ENCODE peak calls at places on chromosomes 4 and X, in four cellular contexts. One of them, this sample, is unnamed.

GRCh38 chr4:130080872-130081451 is 985.0 kb downstream of the C4orf33 start:
- DNase-seq in GM13976: no peak
- DNase-seq in epithelial cell of esophagus: peak; percentile 53
- DNase-seq in AG04449: no peak
- DNase-seq in this sample: no peak

GRCh38 chrX:14497184-14497666 is 32.1 kb upstream of the GLRA2 start:
- DNase-seq in GM13976: peak; percentile 3
- DNase-seq in epithelial cell of esophagus: no peak
- DNase-seq in AG04449: no peak
- DNase-seq in this sample: no peak

GRCh38 chr4:10171055-10171454 is 54.5 kb upstream of the WDR1 start:
- DNase-seq in GM13976: no peak
- DNase-seq in epithelial cell of esophagus: peak; percentile 30
- DNase-seq in AG04449: no peak
- DNase-seq in this sample: no peak

GRCh38 chr4:107519057-107519456 is 201.0 kb downstream of the PAPSS1 start:
- DNase-seq in GM13976: no peak
- DNase-seq in epithelial cell of esophagus: peak; percentile 58
- DNase-seq in AG04449: no peak
- DNase-seq in this sample: peak; percentile 5

GRCh38 chr4:4395849-4396627 is 9.1 kb downstream of the NSG1 start:
- DNase-seq in GM13976: peak; percentile 59
- DNase-seq in epithelial cell of esophagus: no peak
- DNase-seq in AG04449: no peak
- DNase-seq in this sample: no peak

GRCh38 chr4:21790437-21791029 is 158.0 kb downstream of the KCNIP4 start:
- DNase-seq in GM13976: no peak
- DNase-seq in epithelial cell of esophagus: peak; percentile 50
- DNase-seq in AG04449: no peak
- DNase-seq in this sample: no peak

GRCh38 chr4:106238819-106239420 is 77.1 kb downstream of the TBCK start:
- DNase-seq in GM13976: no peak
- DNase-seq in epithelial cell of esophagus: peak; percentile 62
- DNase-seq in AG04449: no peak
- DNase-seq in this sample: peak; percentile 2

GRCh38 chr4:36687681-36688080 is 406.3 kb downstream of the DTHD1 start:
- DNase-seq in GM13976: no peak
- DNase-seq in epithelial cell of esophagus: no peak
- DNase-seq in AG04449: no peak
- DNase-seq in this sample: no peak

GRCh38 chrX:105845661-105846060 is 23.3 kb downstream of the NRK start:
- DNase-seq in GM13976: no peak
- DNase-seq in epithelial cell of esophagus: peak; percentile 2
- DNase-seq in AG04449: no peak
- DNase-seq in this sample: no peak

GRCh38 chr4:154877110-154877760 is 96.2 kb downstream of the RBM46 start:
- DNase-seq in GM13976: no peak
- DNase-seq in epithelial cell of esophagus: peak; percentile 68
- DNase-seq in AG04449: no peak
- DNase-seq in this sample: no peak

GRCh38 chr4:18524667-18525066 is 503.1 kb upstream of the LCORL start:
- DNase-seq in GM13976: no peak
- DNase-seq in epithelial cell of esophagus: no peak
- DNase-seq in AG04449: no peak
- DNase-seq in this sample: no peak

GRCh38 chr4:3671571-3672464 is 94.4 kb upstream of the ADRA2C start:
- DNase-seq in GM13976: no peak
- DNase-seq in epithelial cell of esophagus: no peak
- DNase-seq in AG04449: no peak
- DNase-seq in this sample: no peak

GRCh38 chr4:106659386-106659785 is 290.8 kb upstream of the GIMD1 start:
- DNase-seq in GM13976: no peak
- DNase-seq in epithelial cell of esophagus: peak; percentile 45
- DNase-seq in AG04449: no peak
- DNase-seq in this sample: no peak

GRCh38 chr4:33628296-33628695 is 2616.0 kb downstream of the ARAP2 start:
- DNase-seq in GM13976: no peak
- DNase-seq in epithelial cell of esophagus: no peak
- DNase-seq in AG04449: no peak
- DNase-seq in this sample: no peak

GRCh38 chrX:143634701-143635442 is 1.0 kb downstream of the SLITRK4 start:
- DNase-seq in GM13976: no peak
- DNase-seq in epithelial cell of esophagus: peak; percentile 0
- DNase-seq in AG04449: no peak
- DNase-seq in this sample: no peak

GRCh38 chrX:125202486-125203378 is 116.9 kb upstream of the TEX13C start:
- DNase-seq in GM13976: peak; percentile 2
- DNase-seq in epithelial cell of esophagus: no peak
- DNase-seq in AG04449: no peak
- DNase-seq in this sample: no peak

GRCh38 chr4:67565284-67565683 is 6.8 kb downstream of the STAP1 start:
- DNase-seq in GM13976: no peak
- DNase-seq in epithelial cell of esophagus: no peak
- DNase-seq in AG04449: no peak
- DNase-seq in this sample: no peak

GRCh38 chr4:132240094-132240493 is 909.0 kb upstream of the PCDH10 start:
- DNase-seq in GM13976: no peak
- DNase-seq in epithelial cell of esophagus: no peak
- DNase-seq in AG04449: no peak
- DNase-seq in this sample: no peak

GRCh38 chr4:98528882-98529281 is 129.5 kb downstream of the TSPAN5 start:
- DNase-seq in GM13976: no peak
- DNase-seq in epithelial cell of esophagus: no peak
- DNase-seq in AG04449: no peak
- DNase-seq in this sample: no peak

DNA sequence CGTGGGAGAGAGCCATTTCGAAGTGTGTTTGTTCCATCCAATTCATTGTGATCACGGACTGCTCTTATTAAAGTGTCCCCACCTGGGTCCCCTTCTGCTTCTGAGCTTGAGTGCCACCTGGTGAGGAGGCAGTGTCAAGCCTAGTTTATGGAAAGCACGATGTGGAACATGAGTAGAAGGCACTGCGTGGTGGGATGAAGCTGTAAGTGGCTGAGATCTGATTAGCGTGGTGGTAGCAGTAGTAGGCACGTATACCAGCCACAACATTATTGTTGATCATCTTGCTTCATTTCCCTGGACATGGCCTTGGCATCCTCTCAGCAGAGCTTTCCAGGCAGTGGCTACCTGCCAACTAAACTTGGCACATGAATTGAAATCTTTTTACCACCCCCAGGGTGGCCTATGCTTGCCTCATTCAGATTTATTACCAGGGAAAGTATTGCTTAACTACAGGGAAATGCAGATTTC is 46.4 kb downstream of the GPAT3 start:
- DNase-seq in GM13976: no peak
- DNase-seq in epithelial cell of esophagus: peak; percentile 74
- DNase-seq in AG04449: no peak
- DNase-seq in this sample: no peak
- TF ChIP-seq CTCF in GM13976: no peak
- TF ChIP-seq CTCF in epithelial cell of esophagus: peak; percentile 16
- TF ChIP-seq CTCF in AG04449: no peak
- TF ChIP-seq CTCF in this sample: no peak

GRCh38 chrX:96373047-96373355 is 311.6 kb upstream of the DIAPH2 start:
- DNase-seq in GM13976: no peak
- DNase-seq in epithelial cell of esophagus: no peak
- DNase-seq in AG04449: no peak
- DNase-seq in this sample: no peak
- TF ChIP-seq CTCF in GM13976: no peak
- TF ChIP-seq CTCF in epithelial cell of esophagus: no peak
- TF ChIP-seq CTCF in AG04449: no peak
- TF ChIP-seq CTCF in this sample: no peak

GRCh38 chrX:29641461-29641860 is 573.9 kb upstream of the MAGEB2 start:
- DNase-seq in GM13976: no peak
- DNase-seq in epithelial cell of esophagus: no peak
- DNase-seq in AG04449: no peak
- DNase-seq in this sample: no peak
- TF ChIP-seq CTCF in GM13976: no peak
- TF ChIP-seq CTCF in epithelial cell of esophagus: no peak
- TF ChIP-seq CTCF in AG04449: no peak
- TF ChIP-seq CTCF in this sample: no peak

GRCh38 chr4:112897548-112897947 is 151.9 kb upstream of the ANK2 start:
- DNase-seq in GM13976: no peak
- DNase-seq in epithelial cell of esophagus: no peak
- DNase-seq in AG04449: no peak
- DNase-seq in this sample: no peak
- TF ChIP-seq CTCF in GM13976: no peak
- TF ChIP-seq CTCF in epithelial cell of esophagus: peak; percentile 27
- TF ChIP-seq CTCF in AG04449: no peak
- TF ChIP-seq CTCF in this sample: no peak

GRCh38 chrX:86805241-86805640 is 657.0 kb downstream of the DACH2 start:
- DNase-seq in GM13976: no peak
- DNase-seq in epithelial cell of esophagus: no peak
- DNase-seq in AG04449: no peak
- DNase-seq in this sample: no peak

DNA sequence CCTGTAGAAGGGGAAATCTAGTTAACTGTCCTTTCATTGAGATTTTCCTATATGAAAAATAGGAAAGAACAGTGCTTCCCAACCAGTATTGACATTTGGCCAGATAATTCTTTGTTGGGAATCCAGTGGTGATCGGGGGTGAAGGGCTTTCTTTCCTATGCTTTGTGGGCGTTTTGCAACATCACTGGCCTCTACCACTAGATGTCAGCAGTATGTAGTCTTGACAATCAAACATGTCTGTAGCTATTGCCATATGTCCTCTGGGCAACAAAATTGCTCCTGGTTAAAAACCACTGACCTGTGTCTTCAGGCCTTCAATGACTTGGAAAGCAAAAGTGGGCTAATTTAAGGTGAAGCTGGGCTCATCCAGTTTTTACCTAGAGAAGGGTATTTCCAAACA is 658.5 kb downstream of the DACH2 start:
- DNase-seq in GM13976: peak; percentile 12
- DNase-seq in epithelial cell of esophagus: peak; percentile 6
- DNase-seq in AG04449: no peak
- DNase-seq in this sample: no peak
- TF ChIP-seq CTCF in GM13976: peak; percentile 37
- TF ChIP-seq CTCF in epithelial cell of esophagus: peak; percentile 8
- TF ChIP-seq CTCF in AG04449: no peak
- TF ChIP-seq CTCF in this sample: peak; percentile 13

GRCh38 chr4:147407261-147408045 is 73.4 kb upstream of the EDNRA start:
- DNase-seq in GM13976: no peak
- DNase-seq in epithelial cell of esophagus: no peak
- DNase-seq in AG04449: no peak
- DNase-seq in this sample: no peak
- TF ChIP-seq CTCF in GM13976: peak; percentile 32
- TF ChIP-seq CTCF in epithelial cell of esophagus: peak; percentile 37
- TF ChIP-seq CTCF in AG04449: peak; percentile 15
- TF ChIP-seq CTCF in this sample: peak; percentile 26

GRCh38 chr4:184649026-184649970 is at the start of the genes CASP3 and PRIMPOL:
- DNase-seq in GM13976: peak; percentile 94
- DNase-seq in epithelial cell of esophagus: peak; percentile 96
- DNase-seq in AG04449: peak; percentile 51
- DNase-seq in this sample: peak; percentile 87
- TF ChIP-seq CTCF in GM13976: peak; percentile 45
- TF ChIP-seq CTCF in epithelial cell of esophagus: peak; percentile 23
- TF ChIP-seq CTCF in AG04449: peak; percentile 53
- TF ChIP-seq CTCF in this sample: peak; percentile 32

This sample was measured in AG09319.